ENCODE peak calls at places on chromosomes 11 and 22, in seven cellular contexts. A is RWPE1; G is LNCaP clone FGC; R is H7; S is GF-D8; K is activated effector memory CD4-positive, alpha-beta T cell treated with Interleukin-2 at 50 U/mL for 16 hours; M is NCI-H2081. F is an unnamed sample.
A peak's percentile ranks its signal among the peaks of the same experiment; 100 is the strongest.

GRCh38 chr11:33402066-33402465 is 144.9 kb downstream of the HIPK3 start:
- DNase-seq in R (peak; percentile 33), K (no peak), G (no peak), A (no peak), S (no peak), M (no peak), F (no peak)

GRCh38 chr22:31891366-31892079 is 52.8 kb upstream of the YWHAH start:
- DNase-seq in A (no peak), K (no peak), R (no peak), S (peak; percentile 59), G (peak; percentile 40), M (no peak), F (no peak)

GRCh38 chr11:102430158-102430836 is 22.3 kb downstream of the TMEM123 start:
- DNase-seq in S (peak; percentile 54), R (no peak), A (no peak), M (no peak), K (no peak), G (no peak), F (no peak)

GRCh38 chr22:25472382-25472781 is 92.1 kb upstream of the GRK3 start:
- DNase-seq in K (no peak), G (no peak), S (no peak), M (no peak), A (no peak), R (no peak), F (no peak)

GRCh38 chr11:91783173-91783572 is 441.4 kb upstream of the FAT3 start:
- DNase-seq in G (no peak), M (no peak), A (no peak), R (no peak), S (no peak), K (no peak), F (no peak)

GRCh38 chr22:48781391-48781790 is 1046.3 kb downstream of the BRD1 start:
- DNase-seq in M (no peak), K (no peak), S (no peak), G (no peak), R (no peak), A (no peak), F (no peak)

GRCh38 chr22:44338906-44339305 is 26.2 kb upstream of the SHISAL1 start:
- DNase-seq in R (no peak), M (no peak), K (no peak), S (no peak), A (no peak), G (peak; percentile 11), F (no peak)

GRCh38 chr11:115462757-115463156 is 41.5 kb downstream of the CADM1 start:
- DNase-seq in K (no peak), A (no peak), M (no peak), S (no peak), R (no peak), G (no peak), F (no peak)

F was measured in fibroblast of the conjunctiva.